ENCODE peak calls at places on chromosomes 4 and X, in six cellular contexts. T is A549, N is WTC11, X is H1, K is K562, L is HepG2. C is an unnamed sample.

GRCh38 chr4:128811571-128812359 is 2.3 kb downstream of the JADE1 start:
- DNase-seq in K (peak), X (no peak), T (peak), N (peak), L (peak), C (peak)

GRCh38 chr4:75229783-75230570 is 284.2 kb downstream of the RCHY1 start:
- DNase-seq in K (no peak), X (no peak), T (no peak), N (no peak), L (no peak), C (no peak)

GRCh38 chr4:150164956-150165355 is 86.7 kb downstream of the DCLK2 start:
- DNase-seq in X (no peak), K (no peak), L (no peak), T (no peak), N (no peak), C (no peak)

GRCh38 chr4:3850128-3850527 is 83.9 kb downstream of the ADRA2C start:
- DNase-seq in L (no peak), N (no peak), T (no peak), K (no peak), X (no peak), C (no peak)

GRCh38 chr4:173745765-173746164 is 215.7 kb upstream of the HAND2 start:
- DNase-seq in T (no peak), X (no peak), K (no peak), N (no peak), L (no peak), C (no peak)

GRCh38 chr4:119233750-119234149 is 21.2 kb downstream of the USP53 start:
- DNase-seq in L (no peak), X (no peak), N (no peak), T (no peak), K (no peak), C (peak)

GRCh38 chrX:55489315-55490009 is at the start of gene USP51:
- DNase-seq in X (no peak), L (no peak), T (peak), K (peak), N (peak), C (peak)

GRCh38 chr4:1030559-1030958 is 19.1 kb downstream of the FGFRL1 start:
- DNase-seq in T (no peak), K (peak), L (no peak), N (no peak), X (no peak), C (no peak)

GRCh38 chr4:85500110-85500867 is 25.3 kb downstream of the ARHGAP24 start:
- DNase-seq in N (no peak), K (no peak), L (no peak), T (no peak), X (no peak), C (no peak)

GRCh38 chr4:138681000-138681604 is 334.5 kb upstream of the NOCT start:
- DNase-seq in K (peak), X (no peak), N (peak), L (peak), T (peak), C (peak)

GRCh38 chr4:38562751-38563198 is 101.2 kb upstream of the KLF3 start:
- DNase-seq in L (peak), K (no peak), N (no peak), T (peak), X (no peak), C (peak)

GRCh38 chrX:135973025-135973547 is 702 bp downstream of the MMGT1 start:
- DNase-seq in T (peak), L (no peak), K (peak), N (no peak), X (no peak), C (no peak)

GRCh38 chrX:133302775-133303445 is 84.8 kb upstream of the TFDP3 start:
- DNase-seq in N (no peak), T (no peak), X (no peak), L (no peak), K (no peak), C (no peak)

GRCh38 chr4:121096629-121097028 is 24.3 kb upstream of the NDNF start:
- DNase-seq in K (no peak), N (no peak), T (peak), X (no peak), L (peak), C (peak)

GRCh38 chr4:123110685-123111084 is 188.3 kb upstream of the NUDT6 start:
- DNase-seq in X (no peak), K (no peak), T (no peak), N (no peak), L (no peak), C (no peak)

GRCh38 chr4:113692809-113693411 is 68.6 kb downstream of the CAMK2D start:
- DNase-seq in L (no peak), X (no peak), K (no peak), N (no peak), T (no peak), C (no peak)

GRCh38 chr4:117376700-117377099 is 291.3 kb upstream of the TRAM1L1 start:
- DNase-seq in X (no peak), N (no peak), L (no peak), K (no peak), T (no peak), C (no peak)

GRCh38 chrX:107273795-107274194 is 67.4 kb downstream of the DNAAF6 start:
- DNase-seq in L (no peak), K (no peak), T (no peak), N (no peak), X (no peak), C (no peak)

GRCh38 chr4:24472514-24473308 is 111.6 kb downstream of the DHX15 start:
- DNase-seq in L (peak), T (peak), N (peak), K (peak), X (peak), C (peak)

GRCh38 chr4:118931791-118932190 is 43.1 kb downstream of the SYNPO2 start:
- DNase-seq in L (no peak), T (no peak), N (no peak), K (no peak), X (no peak), C (no peak)

GRCh38 chr4:2734618-2735017 is 21.5 kb downstream of the TNIP2 start:
- DNase-seq in L (no peak), T (no peak), X (no peak), N (no peak), K (no peak), C (no peak)

GRCh38 chr4:88054229-88054628 is 46.8 kb downstream of the PKD2 start:
- DNase-seq in X (no peak), K (no peak), N (no peak), L (no peak), T (no peak), C (no peak)

GRCh38 chrX:22748093-22748999 is 251.4 kb upstream of the DDX53 start:
- DNase-seq in N (peak), T (peak), K (peak), X (peak), L (peak), C (peak)

GRCh38 chr4:68249434-68249833 is 3.9 kb upstream of the TMPRSS11B start:
- DNase-seq in L (no peak), K (no peak), N (no peak), T (no peak), X (no peak), C (no peak)

GRCh38 chrX:31471229-31471628 is 399.4 kb upstream of the FTHL17 start:
- DNase-seq in K (no peak), X (no peak), L (no peak), N (no peak), T (no peak), C (no peak)

GRCh38 chr4:177079327-177079726 is 230.3 kb upstream of the NEIL3 start:
- DNase-seq in L (no peak), X (no peak), T (no peak), K (no peak), N (no peak), C (no peak)

GRCh38 chr4:94489075-94489474 is 37.3 kb downstream of the PDLIM5 start:
- DNase-seq in X (no peak), K (no peak), T (no peak), L (no peak), N (no peak), C (no peak)

GRCh38 chr4:182839256-182839655 is 77.9 kb downstream of the DCTD start:
- DNase-seq in X (no peak), N (no peak), K (no peak), T (no peak), L (no peak), C (no peak)

GRCh38 chrX:41922694-41923171 is 621 bp downstream of the CASK start:
- DNase-seq in T (peak), X (no peak), L (no peak), K (no peak), N (peak), C (peak)

GRCh38 chr4:3213661-3214250 is 35.2 kb upstream of the MSANTD1 start:
- DNase-seq in N (no peak), K (no peak), X (no peak), L (no peak), T (no peak), C (no peak)

GRCh38 chr4:100289530-100289888 is 99.2 kb upstream of the DDIT4L start:
- DNase-seq in K (no peak), L (no peak), T (no peak), N (no peak), X (no peak), C (peak)
- TF ChIP-seq JUN in K (no peak), L (no peak), T (no peak), N (no peak), X (no peak), C (peak)

DNA sequence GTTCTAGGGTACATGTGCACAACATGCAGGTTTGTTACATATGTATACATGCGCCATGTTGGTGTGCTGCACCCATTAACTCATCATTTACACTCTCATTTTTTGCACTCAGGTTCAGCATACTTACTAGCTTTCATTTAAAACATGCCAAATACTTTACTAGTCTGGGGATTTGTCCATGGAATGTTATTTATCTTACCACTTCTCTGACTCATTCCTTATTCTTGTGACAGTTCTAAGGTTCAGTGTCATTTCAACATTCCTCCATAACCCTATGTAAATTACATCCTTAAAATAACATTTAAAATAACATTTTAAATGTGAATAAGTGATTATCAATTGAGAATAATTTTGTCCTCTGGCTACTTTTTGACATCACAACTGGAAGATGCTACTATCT is 19.5 kb upstream of the SYTL5 start:
- DNase-seq in L (peak), N (no peak), X (no peak), T (no peak), K (no peak), C (peak)
- TF ChIP-seq MAX in L (no peak), N (no peak), X (no peak), T (no peak), K (no peak), C (no peak)

GRCh38 chr4:148184922-148185321 is 257.3 kb downstream of the NR3C2 start:
- DNase-seq in N (no peak), L (no peak), K (no peak), T (no peak), X (no peak), C (no peak)

GRCh38 chr4:148182230-148182928 is 259.8 kb downstream of the NR3C2 start:
- DNase-seq in L (no peak), X (no peak), N (no peak), K (no peak), T (no peak), C (no peak)
- TF ChIP-seq JUN in L (no peak), X (no peak), N (no peak), K (no peak), T (no peak), C (no peak)

GRCh38 chr4:89111833-89112563 is 665 bp downstream of the TIGD2 start:
- DNase-seq in K (no peak), N (no peak), L (peak), T (peak), X (no peak), C (peak)
- TF ChIP-seq MAX in K (no peak), N (no peak), L (peak), T (no peak), X (no peak), C (no peak)

GRCh38 chr4:6391186-6391851 is 81.1 kb downstream of the PPP2R2C start:
- DNase-seq in N (no peak), T (no peak), K (no peak), L (no peak), X (no peak), C (no peak)

GRCh38 chr4:6393544-6394475 is 78.6 kb downstream of the PPP2R2C start:
- DNase-seq in L (peak), X (no peak), N (no peak), T (no peak), K (no peak), C (no peak)

GRCh38 chr4:6393066-6393465 is 79.3 kb downstream of the PPP2R2C start:
- DNase-seq in K (no peak), X (no peak), N (no peak), T (no peak), L (no peak), C (no peak)

GRCh38 chr4:6391852-6392188 is 80.6 kb downstream of the PPP2R2C start:
- DNase-seq in N (no peak), T (peak), L (no peak), K (no peak), X (no peak), C (no peak)

DNA sequence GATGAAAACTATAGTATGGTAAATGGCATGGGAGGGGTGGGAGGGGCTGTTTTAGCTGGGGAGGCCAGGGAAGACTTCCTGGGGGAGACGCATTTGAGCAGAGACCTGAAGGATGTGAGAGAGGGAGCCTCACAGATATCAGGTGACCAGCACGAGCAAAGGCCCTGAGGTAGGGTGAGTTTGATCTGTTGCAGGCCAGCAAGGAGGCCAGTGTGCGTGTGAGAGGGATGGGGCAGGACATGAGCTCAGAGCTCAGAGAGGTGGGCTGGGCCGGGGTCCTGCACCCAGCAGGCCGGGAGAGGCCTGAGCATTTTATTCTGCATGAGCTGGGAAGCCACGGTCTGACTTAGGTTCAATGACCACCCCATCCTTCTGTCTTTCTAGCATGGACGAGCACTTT is 80.0 kb downstream of the PPP2R2C start:
- DNase-seq in N (no peak), L (no peak), T (no peak), X (no peak), K (no peak), C (no peak)
- TF ChIP-seq JUN in N (no peak), L (no peak), T (no peak), X (no peak), K (no peak), C (no peak)

DNA sequence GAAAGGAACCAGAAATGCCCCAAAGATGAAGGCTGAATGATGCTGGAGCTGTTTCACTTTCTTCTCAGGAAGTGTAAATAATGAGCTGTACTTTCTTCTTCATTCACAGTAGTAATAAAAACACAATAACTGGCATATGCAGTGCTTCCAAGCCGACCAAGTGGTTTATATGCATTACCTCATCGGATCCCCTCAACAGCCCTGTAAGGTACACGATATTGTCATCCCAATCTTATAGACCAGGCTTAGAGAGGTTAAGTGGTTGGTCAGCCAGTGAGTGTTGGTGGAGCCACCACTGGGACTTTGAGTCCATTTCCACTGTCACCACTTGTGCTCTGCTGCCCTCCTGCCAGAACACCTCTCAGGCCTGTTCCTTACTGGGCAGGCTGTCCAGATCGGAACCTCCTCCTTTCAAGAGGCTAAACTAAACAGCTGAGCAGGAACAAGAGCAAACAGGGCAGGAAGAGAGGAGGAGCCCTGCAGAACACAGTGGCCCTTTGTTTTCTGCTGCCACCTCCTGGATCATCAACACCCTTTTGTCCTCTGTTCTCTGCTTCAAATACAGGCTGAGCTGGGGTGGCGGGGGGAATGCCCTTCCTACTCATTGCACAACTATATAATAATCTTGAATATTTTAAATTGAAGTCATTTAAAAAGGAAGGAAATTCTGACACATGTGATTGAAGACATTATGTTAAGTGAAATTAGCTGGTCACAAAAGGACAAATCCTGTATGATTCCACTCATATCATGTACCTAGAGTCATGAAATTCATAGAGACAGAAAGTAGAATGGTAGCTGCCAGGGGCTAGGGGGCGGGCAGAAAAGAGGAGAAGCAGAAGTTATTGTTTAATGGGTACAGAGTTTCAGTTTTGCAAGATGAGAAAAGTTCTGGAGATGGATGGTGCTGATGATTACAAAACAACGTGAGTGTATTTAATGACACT is 112.5 kb upstream of the ATP6AP2 start:
- DNase-seq in L (peak), T (peak), N (peak), X (no peak), K (peak), C (peak)
- TF ChIP-seq MAX in L (no peak), T (no peak), N (no peak), X (no peak), K (no peak), C (no peak)

GRCh38 chrX:40778861-40779575 is 43.7 kb upstream of the MED14 start:
- DNase-seq in L (no peak), K (no peak), T (no peak), X (no peak), N (no peak), C (peak)
- TF ChIP-seq JUN in L (no peak), K (no peak), T (no peak), X (no peak), N (no peak), C (peak)

GRCh38 chr4:163665521-163666334 is 171.2 kb downstream of the TMA16 start:
- DNase-seq in X (no peak), L (no peak), T (no peak), K (no peak), N (no peak), C (no peak)
- TF ChIP-seq MAX in X (no peak), L (no peak), T (no peak), K (no peak), N (no peak), C (no peak)

DNA sequence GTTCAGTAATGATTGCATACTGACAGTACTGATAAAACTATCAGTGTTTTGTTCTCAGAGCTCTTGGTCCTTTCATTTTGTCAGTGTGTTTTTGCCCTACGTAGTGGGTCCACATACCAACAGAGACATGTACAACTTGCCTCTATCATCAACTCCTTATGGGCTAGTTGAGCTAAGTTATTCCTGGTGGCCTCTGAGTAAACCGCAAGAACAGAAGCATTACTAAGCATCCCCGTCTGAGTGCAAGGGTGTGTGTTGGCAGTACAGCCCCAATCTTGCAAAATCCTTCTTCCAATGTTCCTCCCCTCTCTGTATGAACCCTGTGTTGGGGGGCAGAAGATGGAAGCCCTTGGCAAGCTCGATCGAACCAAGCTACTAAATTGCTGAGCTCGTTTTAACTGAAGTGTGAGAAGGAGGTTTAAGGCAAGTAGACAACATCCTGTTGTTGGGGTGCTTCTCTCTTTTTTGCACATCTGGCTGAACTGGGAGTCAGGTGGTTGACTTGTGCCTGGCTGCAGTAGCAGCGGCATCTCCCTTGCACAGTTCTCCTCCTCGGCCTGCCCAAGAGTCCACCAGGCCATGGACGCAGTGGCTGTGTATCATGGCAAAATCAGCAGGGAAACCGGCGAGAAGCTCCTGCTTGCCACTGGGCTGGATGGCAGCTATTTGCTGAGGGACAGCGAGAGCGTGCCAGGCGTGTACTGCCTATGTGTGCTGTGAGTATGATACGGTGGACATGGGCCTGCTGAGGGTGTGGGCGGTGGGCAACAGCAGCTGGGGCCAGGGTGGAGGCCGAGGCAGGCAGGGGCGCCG is at the start of gene SH2D1A:
- DNase-seq in L (no peak), T (no peak), X (no peak), N (no peak), K (no peak), C (no peak)
- TF ChIP-seq JUN in L (no peak), T (no peak), X (no peak), N (no peak), K (no peak), C (no peak)

C was measured in endothelial cell of umbilical vein.